ENCODE peak calls at places on chromosomes 7 and 10, in nine cellular contexts. One of them, this sample, is unnamed.

GRCh38 chr7:30503273-30504212 is 1.1 kb downstream of the GGCT start:
- DNase-seq in CD8-positive, alpha-beta memory T cell: no peak
- DNase-seq in Caco-2: no peak
- DNase-seq in CD8-positive, alpha-beta T cell: no peak
- DNase-seq in OCI-LY7: peak; percentile 13
- DNase-seq in HCT116: no peak
- DNase-seq in astrocyte: no peak
- DNase-seq in H7: no peak
- DNase-seq in left lung: no peak
- DNase-seq in this sample: no peak

GRCh38 chr10:121157998-121158397 is 306.8 kb downstream of the WDR11 start:
- DNase-seq in CD8-positive, alpha-beta memory T cell: no peak
- DNase-seq in Caco-2: no peak
- DNase-seq in CD8-positive, alpha-beta T cell: no peak
- DNase-seq in OCI-LY7: no peak
- DNase-seq in HCT116: no peak
- DNase-seq in astrocyte: peak; percentile 47
- DNase-seq in H7: no peak
- DNase-seq in left lung: peak; percentile 39
- DNase-seq in this sample: no peak

GRCh38 chr7:106111671-106112117 is 418 bp downstream of the SYPL1 start:
- DNase-seq in CD8-positive, alpha-beta memory T cell: peak; percentile 57
- DNase-seq in Caco-2: no peak
- DNase-seq in CD8-positive, alpha-beta T cell: no peak
- DNase-seq in OCI-LY7: peak; percentile 65
- DNase-seq in HCT116: peak; percentile 26
- DNase-seq in astrocyte: no peak
- DNase-seq in H7: peak; percentile 84
- DNase-seq in left lung: peak; percentile 59
- DNase-seq in this sample: no peak

GRCh38 chr10:69449841-69450240 is 1.4 kb upstream of the TSPAN15 start:
- DNase-seq in CD8-positive, alpha-beta memory T cell: peak; percentile 29
- DNase-seq in Caco-2: peak; percentile 86
- DNase-seq in CD8-positive, alpha-beta T cell: no peak
- DNase-seq in OCI-LY7: peak; percentile 66
- DNase-seq in HCT116: peak; percentile 77
- DNase-seq in astrocyte: no peak
- DNase-seq in H7: peak; percentile 78
- DNase-seq in left lung: no peak
- DNase-seq in this sample: peak; percentile 54

GRCh38 chr7:108181073-108181985 is 51.2 kb upstream of the LAMB4 start:
- DNase-seq in CD8-positive, alpha-beta memory T cell: no peak
- DNase-seq in Caco-2: no peak
- DNase-seq in CD8-positive, alpha-beta T cell: no peak
- DNase-seq in OCI-LY7: peak; percentile 45
- DNase-seq in HCT116: peak; percentile 51
- DNase-seq in astrocyte: peak; percentile 32
- DNase-seq in H7: peak; percentile 41
- DNase-seq in left lung: no peak
- DNase-seq in this sample: peak; percentile 85

GRCh38 chr7:23471090-23471859 is 984 bp upstream of the IGF2BP3 start:
- DNase-seq in CD8-positive, alpha-beta memory T cell: no peak
- DNase-seq in Caco-2: peak; percentile 95
- DNase-seq in CD8-positive, alpha-beta T cell: no peak
- DNase-seq in OCI-LY7: peak; percentile 93
- DNase-seq in HCT116: peak; percentile 72
- DNase-seq in astrocyte: peak; percentile 51
- DNase-seq in H7: peak; percentile 92
- DNase-seq in left lung: no peak
- DNase-seq in this sample: peak; percentile 81

GRCh38 chr7:73941836-73942551 is 81.0 kb downstream of the TMEM270 start:
- DNase-seq in CD8-positive, alpha-beta memory T cell: no peak
- DNase-seq in Caco-2: no peak
- DNase-seq in CD8-positive, alpha-beta T cell: no peak
- DNase-seq in OCI-LY7: no peak
- DNase-seq in HCT116: no peak
- DNase-seq in astrocyte: peak; percentile 84
- DNase-seq in H7: no peak
- DNase-seq in left lung: no peak
- DNase-seq in this sample: no peak

GRCh38 chr10:132707776-132708171 is 78.2 kb downstream of the NKX6-2 start:
- DNase-seq in CD8-positive, alpha-beta memory T cell: no peak
- DNase-seq in Caco-2: no peak
- DNase-seq in CD8-positive, alpha-beta T cell: no peak
- DNase-seq in OCI-LY7: no peak
- DNase-seq in HCT116: no peak
- DNase-seq in astrocyte: no peak
- DNase-seq in H7: no peak
- DNase-seq in left lung: no peak
- DNase-seq in this sample: no peak

GRCh38 chr10:61765176-61766087 is 102.7 kb downstream of the CABCOCO1 start:
- DNase-seq in CD8-positive, alpha-beta memory T cell: no peak
- DNase-seq in Caco-2: no peak
- DNase-seq in CD8-positive, alpha-beta T cell: no peak
- DNase-seq in OCI-LY7: no peak
- DNase-seq in HCT116: no peak
- DNase-seq in astrocyte: no peak
- DNase-seq in H7: no peak
- DNase-seq in left lung: no peak
- DNase-seq in this sample: no peak

GRCh38 chr7:28956608-28957063 is 1.5 kb downstream of the TRIL start:
- DNase-seq in CD8-positive, alpha-beta memory T cell: no peak
- DNase-seq in Caco-2: peak; percentile 77
- DNase-seq in CD8-positive, alpha-beta T cell: peak; percentile 49
- DNase-seq in OCI-LY7: no peak
- DNase-seq in HCT116: no peak
- DNase-seq in astrocyte: peak; percentile 34
- DNase-seq in H7: peak; percentile 95
- DNase-seq in left lung: peak; percentile 65
- DNase-seq in this sample: no peak

GRCh38 chr7:159097661-159098423 is 46.8 kb downstream of the VIPR2 start:
- DNase-seq in CD8-positive, alpha-beta memory T cell: no peak
- DNase-seq in Caco-2: peak; percentile 17
- DNase-seq in CD8-positive, alpha-beta T cell: no peak
- DNase-seq in OCI-LY7: no peak
- DNase-seq in HCT116: no peak
- DNase-seq in astrocyte: no peak
- DNase-seq in H7: peak; percentile 58
- DNase-seq in left lung: no peak
- DNase-seq in this sample: no peak

GRCh38 chr7:159096736-159097581 is 47.7 kb downstream of the VIPR2 start:
- DNase-seq in CD8-positive, alpha-beta memory T cell: no peak
- DNase-seq in Caco-2: peak; percentile 15
- DNase-seq in CD8-positive, alpha-beta T cell: no peak
- DNase-seq in OCI-LY7: no peak
- DNase-seq in HCT116: no peak
- DNase-seq in astrocyte: no peak
- DNase-seq in H7: peak; percentile 49
- DNase-seq in left lung: no peak
- DNase-seq in this sample: no peak

GRCh38 chr7:159094919-159095915 is 49.5 kb downstream of the VIPR2 start:
- DNase-seq in CD8-positive, alpha-beta memory T cell: no peak
- DNase-seq in Caco-2: no peak
- DNase-seq in CD8-positive, alpha-beta T cell: no peak
- DNase-seq in OCI-LY7: no peak
- DNase-seq in HCT116: no peak
- DNase-seq in astrocyte: no peak
- DNase-seq in H7: no peak
- DNase-seq in left lung: no peak
- DNase-seq in this sample: no peak

GRCh38 chr7:159094030-159094740 is 50.5 kb downstream of the VIPR2 start:
- DNase-seq in CD8-positive, alpha-beta memory T cell: no peak
- DNase-seq in Caco-2: peak; percentile 23
- DNase-seq in CD8-positive, alpha-beta T cell: no peak
- DNase-seq in OCI-LY7: no peak
- DNase-seq in HCT116: no peak
- DNase-seq in astrocyte: no peak
- DNase-seq in H7: peak; percentile 51
- DNase-seq in left lung: no peak
- DNase-seq in this sample: no peak

DNA sequence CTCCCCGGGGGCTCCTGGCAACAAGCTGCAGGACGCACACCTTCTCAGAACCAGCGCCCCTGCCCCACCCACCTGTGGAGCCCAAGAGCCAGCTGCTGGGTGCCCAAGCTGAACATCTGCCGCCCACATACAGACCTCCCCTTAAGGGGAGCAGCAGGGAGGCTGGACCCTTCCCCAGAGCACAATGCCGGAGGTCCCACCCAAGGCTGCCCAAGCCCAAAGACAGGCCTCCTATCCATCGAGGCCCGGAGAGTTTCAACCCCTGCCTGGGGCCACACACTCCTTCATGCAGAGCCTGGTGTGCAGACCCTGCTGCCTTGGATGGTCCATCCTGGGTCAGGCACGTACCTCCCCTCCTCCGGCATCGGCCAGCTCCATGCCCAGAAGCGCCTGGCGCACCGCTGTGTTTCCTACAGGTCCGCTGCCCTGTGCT is 48.7 kb downstream of the VIPR2 start:
- DNase-seq in CD8-positive, alpha-beta memory T cell: no peak
- DNase-seq in Caco-2: peak; percentile 25
- DNase-seq in CD8-positive, alpha-beta T cell: no peak
- DNase-seq in OCI-LY7: no peak
- DNase-seq in HCT116: no peak
- DNase-seq in astrocyte: no peak
- DNase-seq in H7: peak; percentile 46
- DNase-seq in left lung: no peak
- DNase-seq in this sample: no peak
- H3K36me3 ChIP-seq in CD8-positive, alpha-beta memory T cell: no peaks in the 10 kb centered on the region
- H3K36me3 ChIP-seq in Caco-2: no peaks in the 10 kb centered on the region
- H3K36me3 ChIP-seq in CD8-positive, alpha-beta T cell: no peaks in the 10 kb centered on the region
- H3K36me3 ChIP-seq in OCI-LY7: no peaks in the 10 kb centered on the region
- H3K36me3 ChIP-seq in HCT116: no peaks in the 10 kb centered on the region
- H3K36me3 ChIP-seq in astrocyte: no peaks in the 10 kb centered on the region
- H3K36me3 ChIP-seq in H7: no peaks in the 10 kb centered on the region
- H3K36me3 ChIP-seq in left lung: no peaks in the 10 kb centered on the region
- H3K36me3 ChIP-seq in this sample: no peaks in the 10 kb centered on the region

GRCh38 chr7:66865290-66865864 is 55.6 kb upstream of the TMEM248 start:
- DNase-seq in CD8-positive, alpha-beta memory T cell: no peak
- DNase-seq in Caco-2: no peak
- DNase-seq in CD8-positive, alpha-beta T cell: no peak
- DNase-seq in OCI-LY7: no peak
- DNase-seq in HCT116: no peak
- DNase-seq in astrocyte: no peak
- DNase-seq in H7: no peak
- DNase-seq in left lung: no peak
- DNase-seq in this sample: no peak
- H3K36me3 ChIP-seq in CD8-positive, alpha-beta memory T cell: no peaks in the 10 kb centered on the region
- H3K36me3 ChIP-seq in Caco-2: no peaks in the 10 kb centered on the region
- H3K36me3 ChIP-seq in CD8-positive, alpha-beta T cell: no peaks in the 10 kb centered on the region
- H3K36me3 ChIP-seq in OCI-LY7: peaks cover 5% of the 10 kb centered on the region
- H3K36me3 ChIP-seq in HCT116: no peaks in the 10 kb centered on the region
- H3K36me3 ChIP-seq in astrocyte: no peaks in the 10 kb centered on the region
- H3K36me3 ChIP-seq in H7: no peaks in the 10 kb centered on the region
- H3K36me3 ChIP-seq in left lung: peaks cover 17% of the 10 kb centered on the region
- H3K36me3 ChIP-seq in this sample: no peaks in the 10 kb centered on the region

DNA sequence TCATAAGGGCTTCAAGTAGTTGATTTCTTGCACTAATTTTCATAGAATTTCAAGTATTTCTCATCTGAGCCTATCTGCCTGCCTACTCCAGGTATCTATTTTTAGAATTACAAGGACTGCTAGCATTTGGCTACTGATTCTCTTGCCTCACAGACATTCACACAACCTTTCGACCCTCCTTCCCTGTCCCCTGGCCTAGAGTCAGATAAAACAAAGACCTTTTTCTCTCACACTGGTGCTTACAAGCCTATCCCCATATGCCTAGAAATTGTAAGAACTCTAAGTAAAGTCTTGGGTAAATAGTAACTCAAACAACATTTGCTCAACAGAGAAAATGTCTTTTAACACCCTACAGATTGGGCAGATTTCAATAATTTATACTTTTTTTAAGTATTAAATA is 6.3 kb downstream of the GPAM start:
- DNase-seq in CD8-positive, alpha-beta memory T cell: no peak
- DNase-seq in Caco-2: peak; percentile 43
- DNase-seq in CD8-positive, alpha-beta T cell: no peak
- DNase-seq in OCI-LY7: no peak
- DNase-seq in HCT116: no peak
- DNase-seq in astrocyte: no peak
- DNase-seq in H7: no peak
- DNase-seq in left lung: no peak
- DNase-seq in this sample: no peak
- H3K36me3 ChIP-seq in CD8-positive, alpha-beta memory T cell: peaks cover 4% of the 10 kb centered on the region
- H3K36me3 ChIP-seq in Caco-2: no peaks in the 10 kb centered on the region
- H3K36me3 ChIP-seq in CD8-positive, alpha-beta T cell: peaks cover 22% of the 10 kb centered on the region
- H3K36me3 ChIP-seq in OCI-LY7: peaks cover 74% of the 10 kb centered on the region
- H3K36me3 ChIP-seq in HCT116: peaks cover 36% of the 10 kb centered on the region
- H3K36me3 ChIP-seq in astrocyte: peaks cover 24% of the 10 kb centered on the region
- H3K36me3 ChIP-seq in H7: peaks cover 6% of the 10 kb centered on the region
- H3K36me3 ChIP-seq in left lung: peaks cover 61% of the 10 kb centered on the region
- H3K36me3 ChIP-seq in this sample: peaks cover 3% of the 10 kb centered on the region

GRCh38 chr7:158024351-158024715 is 563.3 kb downstream of the PTPRN2 start:
- DNase-seq in CD8-positive, alpha-beta memory T cell: no peak
- DNase-seq in Caco-2: no peak
- DNase-seq in CD8-positive, alpha-beta T cell: no peak
- DNase-seq in OCI-LY7: no peak
- DNase-seq in HCT116: no peak
- DNase-seq in astrocyte: no peak
- DNase-seq in H7: no peak
- DNase-seq in left lung: peak; percentile 2
- DNase-seq in this sample: no peak

GRCh38 chr7:158023563-158024350 is 563.9 kb downstream of the PTPRN2 start:
- DNase-seq in CD8-positive, alpha-beta memory T cell: no peak
- DNase-seq in Caco-2: peak; percentile 5
- DNase-seq in CD8-positive, alpha-beta T cell: no peak
- DNase-seq in OCI-LY7: no peak
- DNase-seq in HCT116: no peak
- DNase-seq in astrocyte: no peak
- DNase-seq in H7: no peak
- DNase-seq in left lung: peak; percentile 19
- DNase-seq in this sample: no peak

GRCh38 chr7:158025651-158026600 is 561.7 kb downstream of the PTPRN2 start:
- DNase-seq in CD8-positive, alpha-beta memory T cell: no peak
- DNase-seq in Caco-2: no peak
- DNase-seq in CD8-positive, alpha-beta T cell: no peak
- DNase-seq in OCI-LY7: no peak
- DNase-seq in HCT116: no peak
- DNase-seq in astrocyte: no peak
- DNase-seq in H7: no peak
- DNase-seq in left lung: peak; percentile 19
- DNase-seq in this sample: no peak

GRCh38 chr7:158023157-158023556 is 564.5 kb downstream of the PTPRN2 start:
- DNase-seq in CD8-positive, alpha-beta memory T cell: no peak
- DNase-seq in Caco-2: peak; percentile 9
- DNase-seq in CD8-positive, alpha-beta T cell: no peak
- DNase-seq in OCI-LY7: no peak
- DNase-seq in HCT116: no peak
- DNase-seq in astrocyte: no peak
- DNase-seq in H7: no peak
- DNase-seq in left lung: peak; percentile 10
- DNase-seq in this sample: no peak

DNA sequence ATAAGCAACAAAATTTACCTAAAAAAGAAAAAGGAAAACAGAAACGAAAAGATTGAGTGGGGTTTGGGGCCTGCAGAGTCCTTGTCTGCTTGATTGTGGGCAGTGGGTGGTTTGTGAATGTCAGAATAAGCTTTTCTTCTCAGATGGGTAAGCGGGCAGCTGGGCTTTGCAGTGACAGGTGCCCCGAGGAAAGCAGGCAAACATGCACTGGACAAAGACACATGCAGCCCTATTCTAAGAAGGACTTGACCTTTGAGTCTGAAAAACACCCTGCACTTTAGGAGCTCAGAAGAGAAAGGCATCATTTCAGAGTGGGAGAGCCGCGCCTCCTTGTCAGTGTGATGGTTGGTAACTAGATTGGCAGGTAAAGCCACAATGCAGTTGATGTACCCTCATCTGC is 562.7 kb downstream of the PTPRN2 start:
- DNase-seq in CD8-positive, alpha-beta memory T cell: no peak
- DNase-seq in Caco-2: no peak
- DNase-seq in CD8-positive, alpha-beta T cell: no peak
- DNase-seq in OCI-LY7: no peak
- DNase-seq in HCT116: no peak
- DNase-seq in astrocyte: no peak
- DNase-seq in H7: no peak
- DNase-seq in left lung: peak; percentile 10
- DNase-seq in this sample: no peak
- H3K36me3 ChIP-seq in CD8-positive, alpha-beta memory T cell: no peaks in the 10 kb centered on the region
- H3K36me3 ChIP-seq in Caco-2: no peaks in the 10 kb centered on the region
- H3K36me3 ChIP-seq in CD8-positive, alpha-beta T cell: no peaks in the 10 kb centered on the region
- H3K36me3 ChIP-seq in OCI-LY7: no peaks in the 10 kb centered on the region
- H3K36me3 ChIP-seq in HCT116: no peaks in the 10 kb centered on the region
- H3K36me3 ChIP-seq in astrocyte: no peaks in the 10 kb centered on the region
- H3K36me3 ChIP-seq in H7: no peaks in the 10 kb centered on the region
- H3K36me3 ChIP-seq in left lung: no peaks in the 10 kb centered on the region
- H3K36me3 ChIP-seq in this sample: no peaks in the 10 kb centered on the region